ENCODE peak calls at places on chromosomes 7 and 10, in six cellular contexts. J is GM23338, T is bronchial epithelial cell, U is astrocyte of the cerebellum, Q is GM20000, A is right lobe of liver. C is an unnamed sample.

GRCh38 chr7:110356438-110356837 is 734.5 kb upstream of the LRRN3 start:
- DNase-seq in A (no peak), Q (no peak), J (no peak), U (no peak), T (no peak), C (no peak)

GRCh38 chr10:103890194-103890658 is 27.8 kb downstream of the STN1 start:
- DNase-seq in A (no peak), T (peak; percentile 94), J (no peak), U (no peak), Q (no peak), C (no peak)

GRCh38 chr7:29106128-29106988 is 40.0 kb downstream of the CPVL start:
- DNase-seq in Q (peak; percentile 17), U (peak; percentile 63), J (peak; percentile 87), T (peak; percentile 65), A (no peak), C (no peak)

GRCh38 chr7:85806321-85806720 is 619.5 kb upstream of the SEMA3D start:
- DNase-seq in T (no peak), U (no peak), Q (no peak), J (peak; percentile 61), A (no peak), C (no peak)

GRCh38 chr7:133642907-133643306 is 390.0 kb downstream of the EXOC4 start:
- DNase-seq in J (no peak), A (no peak), U (no peak), Q (no peak), T (peak; percentile 54), C (no peak)

GRCh38 chr7:65910237-65910636 is 37.4 kb downstream of the VKORC1L1 start:
- DNase-seq in A (no peak), Q (no peak), U (no peak), J (no peak), T (no peak), C (no peak)

GRCh38 chr10:72729528-72729927 is 37.6 kb downstream of the MCU start:
- DNase-seq in T (no peak), Q (peak; percentile 8), A (no peak), J (no peak), U (no peak), C (no peak)

GRCh38 chr10:132742837-132743194 is 43.1 kb downstream of the NKX6-2 start:
- DNase-seq in J (no peak), A (no peak), Q (no peak), U (peak; percentile 63), T (no peak), C (no peak)

GRCh38 chr10:1754506-1755177 is 17.3 kb upstream of the ADARB2 start:
- DNase-seq in T (no peak), A (no peak), U (no peak), Q (no peak), J (peak; percentile 36), C (no peak)

GRCh38 chr10:129864601-129865126 is 99.4 kb downstream of the EBF3 start:
- DNase-seq in U (no peak), Q (no peak), T (no peak), A (no peak), J (no peak), C (no peak)

GRCh38 chr7:104775581-104775980 is 238.4 kb upstream of the KMT2E start:
- DNase-seq in Q (no peak), A (no peak), U (no peak), J (no peak), T (no peak), C (no peak)

GRCh38 chr10:15518256-15518655 is 147.2 kb upstream of the FAM171A1 start:
- DNase-seq in A (no peak), Q (no peak), U (peak; percentile 19), J (no peak), T (no peak), C (no peak)

DNA sequence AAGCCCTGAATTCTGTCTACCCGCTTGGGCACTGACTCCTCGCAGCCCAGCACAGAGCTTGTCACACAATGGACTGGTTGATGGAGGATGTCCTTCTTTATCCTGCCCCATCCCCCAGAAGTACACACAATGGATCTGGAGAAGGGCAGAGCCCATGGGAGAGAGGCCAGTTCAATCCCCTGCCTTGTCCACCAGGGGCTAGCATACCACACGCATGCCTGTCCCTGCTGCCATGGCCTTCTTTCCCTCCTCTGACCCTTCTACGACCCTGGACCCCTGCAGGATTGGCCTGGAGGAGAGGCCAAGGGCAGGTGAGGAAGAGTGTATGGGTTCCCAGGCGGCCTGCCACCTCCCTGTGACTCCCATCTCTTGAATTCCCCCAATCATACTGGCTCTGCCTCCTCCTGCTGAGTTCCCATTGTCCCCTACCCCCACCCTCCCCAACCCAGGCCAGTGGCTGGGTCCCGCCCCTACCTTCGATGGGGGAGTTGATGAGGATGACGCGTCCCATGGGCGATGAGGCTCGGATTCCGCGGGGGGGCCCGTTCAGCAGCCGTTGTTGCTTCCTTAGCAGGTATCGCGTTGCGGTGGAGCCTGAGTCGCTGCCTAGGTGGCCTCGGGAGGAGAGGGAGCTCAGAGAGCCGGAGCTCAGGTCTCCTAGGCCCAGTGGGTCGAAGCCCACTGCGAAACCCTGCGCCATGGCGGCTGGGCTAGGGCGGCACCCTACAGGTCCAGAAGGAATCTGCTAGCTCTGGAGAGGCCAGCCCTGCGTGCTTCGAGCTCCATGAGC is 1.2 kb downstream of the PDZD7 start:
- DNase-seq in J (peak; percentile 72), Q (no peak), A (no peak), T (no peak), U (no peak), C (peak; percentile 72)
- TF ChIP-seq CTCF in J (peak; percentile 15), Q (no peak), A (no peak), T (peak; percentile 25), U (no peak), C (peak; percentile 25)

DNA sequence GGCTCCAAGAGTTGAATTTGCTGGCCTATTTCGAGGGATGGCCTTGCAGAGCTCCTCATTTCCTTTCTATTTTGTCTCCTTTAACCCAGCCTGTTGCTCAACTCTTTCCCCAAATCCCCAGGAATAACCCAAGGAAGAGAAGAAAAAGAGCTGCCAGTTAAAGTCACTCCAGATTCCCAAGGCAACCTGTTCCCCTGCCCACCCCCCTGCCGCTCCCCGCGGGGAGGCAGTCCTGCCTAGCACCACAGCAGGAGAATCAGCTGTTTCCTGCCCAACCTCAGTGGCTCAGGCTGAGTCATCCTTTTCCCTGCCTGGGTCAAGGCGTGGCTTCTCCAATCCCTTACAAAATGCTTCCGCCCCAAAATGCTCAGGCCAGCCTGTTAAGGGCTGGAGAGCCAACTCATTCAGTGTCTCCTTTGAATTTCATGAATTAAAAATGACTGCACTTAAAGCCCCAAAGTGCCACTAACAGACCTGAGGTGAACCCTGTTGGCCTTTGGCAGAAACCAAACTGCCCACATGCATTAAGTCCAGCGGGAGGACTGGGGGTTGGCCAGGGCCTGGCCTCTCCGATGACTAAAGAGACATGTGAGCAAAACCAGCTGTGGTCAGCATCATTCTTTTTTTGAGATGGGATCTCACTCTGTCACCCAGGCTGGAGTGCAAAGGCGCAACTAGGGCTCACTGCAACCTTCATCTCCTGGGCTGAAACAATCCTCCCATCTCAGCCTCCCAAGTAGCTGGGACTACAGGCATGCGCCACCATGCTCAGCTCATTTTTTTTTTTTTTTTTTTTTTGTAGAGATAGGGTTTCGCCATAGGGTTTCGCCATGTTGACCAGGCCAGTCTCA is 83.2 kb upstream of the KIF5B start:
- DNase-seq in U (peak; percentile 89), J (peak; percentile 88), A (peak; percentile 69), Q (no peak), T (peak; percentile 95), C (no peak)
- TF ChIP-seq CTCF in U (no peak), J (peak; percentile 2), A (no peak), Q (no peak), T (peak; percentile 43), C (peak; percentile 59)

DNA sequence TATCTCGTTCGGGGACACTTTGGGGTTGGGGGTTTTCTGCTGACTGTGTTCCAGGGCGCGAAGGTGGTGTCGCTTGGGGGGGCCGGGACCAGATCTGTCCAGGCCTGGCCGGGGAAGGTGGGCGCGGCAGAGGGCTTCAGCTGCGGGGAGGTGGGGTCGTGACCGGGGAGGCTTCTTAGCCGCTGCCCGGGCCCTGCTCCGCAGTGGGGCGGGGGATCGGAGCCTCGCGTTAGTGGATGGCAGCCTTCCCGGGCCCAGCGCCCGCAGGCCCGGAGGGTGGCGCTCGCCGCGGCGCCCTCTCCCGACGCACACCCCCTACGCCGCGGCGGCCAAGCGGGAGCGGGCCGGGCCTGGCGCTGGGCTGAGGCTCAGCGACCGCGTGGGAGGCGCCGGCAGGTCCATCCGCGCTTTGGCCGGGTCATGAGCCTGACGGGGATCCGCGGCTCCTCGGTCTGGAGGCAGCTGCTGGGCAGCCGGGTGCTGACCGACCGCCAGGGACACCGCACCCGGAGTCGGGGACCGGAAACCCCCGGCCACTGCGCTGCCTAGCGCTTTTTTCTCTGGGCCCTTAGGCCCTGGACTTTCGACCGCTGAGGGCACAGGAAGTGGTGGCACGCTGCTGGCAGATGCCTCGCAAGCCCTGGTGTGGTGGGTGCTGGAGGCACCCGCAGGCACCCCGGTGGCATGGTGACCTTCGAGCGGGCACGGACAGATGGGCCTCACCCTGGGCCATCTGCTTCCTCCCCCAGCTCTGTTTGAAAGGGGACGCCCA is 1.2 kb downstream of the AGAP3 start:
- DNase-seq in J (no peak), A (peak; percentile 85), Q (peak; percentile 80), T (no peak), U (no peak), C (no peak)
- TF ChIP-seq CTCF in J (peak; percentile 45), A (peak; percentile 50), Q (peak; percentile 22), T (peak; percentile 57), U (no peak), C (peak; percentile 71)

DNA sequence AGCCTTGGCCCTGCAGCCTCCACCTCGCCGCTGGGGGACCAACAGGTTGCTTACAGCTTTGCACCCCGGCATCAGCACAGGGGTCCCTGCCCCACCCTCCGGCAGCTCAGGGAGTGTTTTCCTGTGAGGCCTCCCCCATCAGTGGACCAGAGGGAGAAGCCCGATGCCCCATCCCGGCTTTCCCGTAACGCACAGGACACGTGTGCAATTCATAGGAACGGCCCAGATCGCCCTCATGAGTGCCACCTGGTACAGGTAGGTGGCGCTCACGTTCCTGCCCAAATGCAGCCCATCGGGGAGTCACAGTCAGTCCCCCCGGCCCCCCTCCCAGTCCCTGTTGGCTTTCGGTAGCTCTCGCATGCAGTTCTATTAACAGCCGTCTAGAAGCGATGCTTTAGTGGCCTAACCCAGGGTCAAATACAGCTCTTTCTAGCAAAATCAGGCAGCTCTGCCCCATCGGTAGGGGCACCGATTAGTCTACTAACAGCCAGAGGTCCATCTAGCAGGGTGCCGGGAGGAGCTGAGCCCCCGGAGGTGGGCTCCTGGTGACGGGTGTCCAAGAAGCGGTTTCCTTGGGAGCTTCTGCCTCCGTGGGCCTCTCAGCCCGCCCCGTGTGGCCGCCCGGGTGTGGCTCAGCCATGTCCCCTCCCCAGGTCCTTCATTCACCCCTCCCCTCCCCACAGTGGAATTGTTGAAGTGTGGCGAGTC is 48.4 kb upstream of the GTF2IRD1 start:
- DNase-seq in A (no peak), U (no peak), Q (no peak), J (peak; percentile 91), T (no peak), C (peak; percentile 86)
- TF ChIP-seq CTCF in A (peak; percentile 13), U (peak; percentile 52), Q (no peak), J (peak; percentile 88), T (peak; percentile 68), C (peak; percentile 64)

GRCh38 chr7:155405399-155406318 is 52.3 kb upstream of the EN2 start:
- DNase-seq in U (no peak), A (peak; percentile 58), J (peak; percentile 50), Q (peak; percentile 23), T (no peak), C (no peak)
- TF ChIP-seq CTCF in U (no peak), A (peak; percentile 18), J (peak; percentile 51), Q (no peak), T (no peak), C (peak; percentile 40)

GRCh38 chr7:11341285-11341944 is 367.7 kb downstream of the PHF14 start:
- DNase-seq in T (peak; percentile 50), J (peak; percentile 54), U (peak; percentile 33), Q (no peak), A (no peak), C (no peak)
- TF ChIP-seq CTCF in T (peak; percentile 34), J (peak; percentile 76), U (peak; percentile 56), Q (no peak), A (peak; percentile 53), C (peak; percentile 89)

GRCh38 chr10:117537436-117537903 is 5.1 kb upstream of the EMX2 start:
- DNase-seq in A (no peak), T (no peak), U (no peak), J (peak; percentile 62), Q (peak; percentile 79), C (no peak)
- TF ChIP-seq CTCF in A (peak; percentile 76), T (peak; percentile 58), U (peak; percentile 56), J (peak; percentile 69), Q (peak; percentile 45), C (peak; percentile 93)

C was measured in chondrocyte.